ENCODE peak calls at places on chromosomes 11 and 22, in four cellular contexts. Z, D, L and S are unnamed samples.
A peak's percentile ranks its signal among the peaks of the same experiment; 100 is the strongest.

GRCh38 chr11:5046754-5047330 is 516 bp downstream of the OR52J3 start:
- DNase-seq in Z (no peak), D (no peak), L (no peak), S (no peak)

GRCh38 chr11:43919852-43920597 is 22.4 kb upstream of the C11orf96 start:
- DNase-seq in Z (peak; percentile 84), D (peak; percentile 41), L (no peak), S (no peak)

GRCh38 chr22:21849489-21849888 is 18.0 kb downstream of the MAPK1 start:
- DNase-seq in Z (no peak), D (no peak), L (no peak), S (no peak)

GRCh38 chr11:95849087-95849825 is 59.0 kb downstream of the CEP57 start:
- DNase-seq in Z (peak; percentile 79), D (peak; percentile 43), L (peak; percentile 36), S (peak; percentile 71)

GRCh38 chr11:76323804-76324203 is 57.1 kb downstream of the THAP12 start:
- DNase-seq in Z (peak; percentile 21), D (no peak), L (no peak), S (peak; percentile 25)

GRCh38 chr11:76604652-76605241 is 65.8 kb downstream of the LRRC32 start:
- DNase-seq in Z (peak; percentile 92), D (peak; percentile 80), L (peak; percentile 85), S (no peak)

GRCh38 chr11:71199226-71199815 is 53.1 kb downstream of the SHANK2 start:
- DNase-seq in Z (no peak), D (no peak), L (no peak), S (no peak)

GRCh38 chr11:10858505-10859360 is 880 bp upstream of the ZBED5 start:
- DNase-seq in Z (peak; percentile 85), D (peak; percentile 63), L (no peak), S (peak; percentile 73)

GRCh38 chr22:31800065-31800464 is 46.2 kb downstream of the DEPDC5 start:
- DNase-seq in Z (no peak), D (no peak), L (no peak), S (no peak)

GRCh38 chr11:102320679-102321078 is 3.4 kb downstream of the BIRC3 start:
- DNase-seq in Z (no peak), D (no peak), L (no peak), S (no peak)

GRCh38 chr22:42921301-42921700 is 64.2 kb upstream of the ARFGAP3 start:
- DNase-seq in Z (no peak), D (no peak), L (no peak), S (no peak)

GRCh38 chr22:25404556-25404922 is 159.9 kb upstream of the GRK3 start:
- DNase-seq in Z (no peak), D (no peak), L (no peak), S (no peak)

GRCh38 chr22:20803696-20804324 is 29.9 kb downstream of the SERPIND1 start:
- DNase-seq in Z (peak; percentile 38), D (no peak), L (no peak), S (peak; percentile 61)

GRCh38 chr11:61307354-61307753 is 12.2 kb upstream of the VWCE start:
- DNase-seq in Z (no peak), D (no peak), L (no peak), S (no peak)

GRCh38 chr22:48254311-48254873 is 1491.9 kb downstream of the TBC1D22A start:
- DNase-seq in Z (no peak), D (no peak), L (no peak), S (no peak)

GRCh38 chr22:27115816-27116256 is 458.4 kb downstream of the MIAT start:
- DNase-seq in Z (peak; percentile 7), D (no peak), L (no peak), S (no peak)

GRCh38 chr11:4146765-4147098 is 52.1 kb downstream of the RRM1 start:
- DNase-seq in Z (no peak), D (no peak), L (no peak), S (no peak)

GRCh38 chr22:37633693-37634504 is 5.6 kb upstream of the SH3BP1 start:
- DNase-seq in Z (peak; percentile 93), D (peak; percentile 90), L (peak; percentile 94), S (peak; percentile 88)

GRCh38 chr11:100329352-100329751 is 357.7 kb upstream of the ARHGAP42 start:
- DNase-seq in Z (no peak), D (no peak), L (no peak), S (no peak)

GRCh38 chr11:57324154-57324885 is 432 bp downstream of the TNKS1BP1 start:
- DNase-seq in Z (peak; percentile 81), D (no peak), L (peak; percentile 75), S (no peak)

GRCh38 chr22:29528144-29528543 is 25.4 kb downstream of the THOC5 start:
- DNase-seq in Z (no peak), D (no peak), L (no peak), S (peak; percentile 9)

GRCh38 chr22:46294784-46295183 is 1.9 kb upstream of the GTSE1 start:
- DNase-seq in Z (no peak), D (no peak), L (no peak), S (no peak)

GRCh38 chr11:23954317-23954716 is 542.5 kb upstream of the LUZP2 start:
- DNase-seq in Z (no peak), D (no peak), L (no peak), S (no peak)

GRCh38 chr22:45482169-45482568 is 20.5 kb upstream of the FBLN1 start:
- DNase-seq in Z (no peak), D (no peak), L (no peak), S (no peak)

GRCh38 chr11:117002639-117003305 is 95.5 kb downstream of the SIK3 start:
- DNase-seq in Z (no peak), D (no peak), L (no peak), S (no peak)

GRCh38 chr22:20636945-20637344 is 129.5 kb downstream of the MED15 start:
- DNase-seq in Z (peak; percentile 6), D (no peak), L (no peak), S (no peak)

GRCh38 chr11:2582958-2583604 is 116.7 kb downstream of the KCNQ1OT1 start:
- DNase-seq in Z (peak; percentile 62), D (peak; percentile 3), L (no peak), S (no peak)

GRCh38 chr11:94958118-94958517 is 15.2 kb downstream of the CWC15 start:
- DNase-seq in Z (no peak), D (no peak), L (no peak), S (no peak)

GRCh38 chr22:44444341-44445306 is 53.4 kb downstream of the RTL6 start:
- DNase-seq in Z (peak; percentile 50), D (no peak), L (no peak), S (no peak)

GRCh38 chr22:36166518-36167220 is 6.1 kb upstream of the APOL3 start:
- DNase-seq in Z (no peak), D (no peak), L (no peak), S (no peak)

GRCh38 chr11:6438979-6439571 is 1.7 kb downstream of the HPX start:
- DNase-seq in Z (no peak), D (peak; percentile 27), L (no peak), S (peak; percentile 40)

GRCh38 chr11:1384206-1384965 is 5.3 kb upstream of the BRSK2 start:
- DNase-seq in Z (no peak), D (no peak), L (no peak), S (no peak)

GRCh38 chr11:1381793-1382425 is 7.8 kb upstream of the BRSK2 start:
- DNase-seq in Z (no peak), D (no peak), L (no peak), S (no peak)

GRCh38 chr11:1387521-1387920 is 2.2 kb upstream of the BRSK2 start:
- DNase-seq in Z (no peak), D (no peak), L (peak; percentile 21), S (no peak)

GRCh38 chr11:1382429-1382828 is 7.3 kb upstream of the BRSK2 start:
- DNase-seq in Z (no peak), D (no peak), L (peak; percentile 20), S (no peak)

GRCh38 chr11:1382831-1383607 is 6.7 kb upstream of the BRSK2 start:
- DNase-seq in Z (peak; percentile 89), D (peak; percentile 85), L (peak; percentile 74), S (peak; percentile 81)
- H3K27ac ChIP-seq in Z (peak overlapping the region; percentile 28), D (peak overlapping the region; percentile 60), L (peak overlapping the region; percentile 39), S (peak overlapping the region; percentile 83)

GRCh38 chr22:17201285-17201945 is 17.8 kb downstream of the ADA2 start:
- DNase-seq in Z (no peak), D (no peak), L (no peak), S (no peak)

GRCh38 chr22:17194213-17194612 is 25.0 kb downstream of the ADA2 start:
- DNase-seq in Z (no peak), D (no peak), L (no peak), S (no peak)

GRCh38 chr22:17199131-17199731 is 20.0 kb downstream of the ADA2 start:
- DNase-seq in Z (no peak), D (peak; percentile 69), L (peak; percentile 49), S (no peak)

GRCh38 chr22:17198188-17199130 is 20.8 kb downstream of the ADA2 start:
- DNase-seq in Z (no peak), D (peak; percentile 84), L (peak; percentile 26), S (no peak)
- H3K4me3 ChIP-seq in Z (no peak overlapping the region), D (peak overlapping the region; percentile 51), L (no peak overlapping the region), S (peak overlapping the region; percentile 59)

DNA sequence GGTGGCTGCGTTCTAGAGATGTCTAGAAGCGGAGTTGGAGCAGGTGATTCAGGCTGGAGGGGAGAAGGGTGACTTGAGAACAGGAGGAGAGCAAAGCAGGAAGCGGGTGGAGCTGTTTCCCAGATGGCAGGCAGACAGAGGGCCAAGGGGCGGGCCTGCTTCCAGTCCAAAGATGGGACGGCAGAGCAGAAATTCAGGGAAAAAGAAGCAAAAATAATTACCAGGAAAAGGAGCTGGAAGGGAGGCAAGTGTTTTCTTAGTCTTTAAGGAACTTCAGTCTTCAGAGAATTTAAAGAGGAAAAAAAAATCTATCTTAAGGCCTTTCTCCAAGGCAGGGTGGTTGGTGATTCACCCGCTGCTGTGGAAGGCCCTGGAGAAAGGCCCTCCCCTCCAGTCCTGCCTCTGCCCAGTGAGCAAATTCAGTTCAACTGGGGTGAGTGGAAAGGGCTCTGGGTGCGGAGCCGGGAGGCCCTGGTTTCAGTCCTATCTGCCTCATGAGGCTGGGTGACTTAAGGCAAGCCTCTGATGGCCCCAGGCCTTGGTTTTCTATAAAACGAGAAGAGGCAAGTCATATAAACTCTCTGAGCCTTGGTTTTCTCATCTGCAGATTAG is 4.5 kb upstream of the CREB3L1 start:
- DNase-seq in Z (peak; percentile 81), D (peak; percentile 80), L (peak; percentile 74), S (no peak)
- H3K27ac ChIP-seq in Z (peak overlapping the region; percentile 69), D (peak overlapping the region; percentile 77), L (peak overlapping the region; percentile 79), S (no peak overlapping the region)

GRCh38 chr11:68844801-68845200 is 3.1 kb upstream of the CPT1A start:
- DNase-seq in Z (no peak), D (no peak), L (no peak), S (no peak)

GRCh38 chr11:68842427-68843051 is 823 bp upstream of the CPT1A start:
- DNase-seq in Z (no peak), D (no peak), L (no peak), S (no peak)

GRCh38 chr11:68844376-68844775 is 2.7 kb upstream of the CPT1A start:
- DNase-seq in Z (no peak), D (no peak), L (no peak), S (no peak)

GRCh38 chr11:68843052-68843561 is 1.4 kb upstream of the CPT1A start:
- DNase-seq in Z (no peak), D (no peak), L (no peak), S (no peak)

DNA sequence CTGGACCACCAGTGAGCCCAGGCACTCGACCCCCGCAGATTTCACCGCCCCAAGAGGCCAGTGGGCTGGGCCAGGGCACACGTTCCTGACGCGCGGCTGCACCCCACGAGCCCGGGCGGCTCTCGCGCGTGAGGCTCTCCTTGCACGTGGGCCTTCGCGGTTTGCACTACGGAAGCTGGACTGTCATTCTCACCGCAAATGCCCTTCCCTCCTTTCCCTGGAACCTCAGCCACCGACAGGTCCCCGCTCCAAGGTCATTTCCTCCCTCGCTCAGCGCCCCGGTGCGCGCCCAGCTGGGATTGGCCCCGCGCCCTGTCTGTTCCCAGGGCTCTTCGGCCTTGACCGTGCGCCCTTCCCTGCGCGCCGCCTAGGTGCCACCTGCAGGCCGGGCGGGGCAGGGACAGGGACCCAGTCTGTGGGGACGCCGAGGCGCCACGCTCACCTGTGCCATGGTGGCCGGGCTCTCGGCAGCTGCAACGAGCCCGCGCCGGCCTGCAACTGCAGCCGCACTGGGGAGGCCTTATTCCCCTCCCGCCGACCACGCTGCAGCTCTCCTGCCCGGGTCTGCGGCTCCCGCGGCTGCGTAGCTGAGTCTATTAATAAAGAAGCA is 2.1 kb upstream of the CPT1A start:
- DNase-seq in Z (peak; percentile 74), D (peak; percentile 85), L (peak; percentile 66), S (no peak)
- H3K4me3 ChIP-seq in Z (peak overlapping the region; percentile 90), D (peak overlapping the region; percentile 90), L (peak overlapping the region; percentile 66), S (peak overlapping the region; percentile 68)